ENCODE peak calls at places on chromosomes 3 and 15, in six cellular contexts. L is CD8-positive, alpha-beta T cell; E is upper lobe of right lung; N is body of pancreas; Y is endothelial cell of umbilical vein; C is heart left ventricle. O is an unnamed sample. For H3K36me3, the result is how much of the 10 kb centered on the place peaks cover.

GRCh38 chr3:135805752-135806151 is 159.8 kb upstream of the PPP2R3A start:
- DNase-seq in C (no peak), E (no peak), N (no peak), Y (no peak), L (no peak), O (no peak)

GRCh38 chr3:177126015-177126773 is 71.1 kb downstream of the TBL1XR1 start:
- DNase-seq in N (no peak), C (no peak), Y (peak), E (no peak), L (no peak), O (no peak)

GRCh38 chr3:13301295-13301987 is 118.7 kb downstream of the NUP210 start:
- DNase-seq in E (no peak), N (peak), Y (no peak), C (no peak), L (no peak), O (no peak)

GRCh38 chr3:107753494-107753893 is 230.7 kb downstream of the BBX start:
- DNase-seq in E (no peak), Y (peak), L (no peak), N (peak), C (no peak), O (peak)

GRCh38 chr3:133843634-133844033 is 38.0 kb downstream of the SRPRB start:
- DNase-seq in N (no peak), Y (no peak), E (peak), L (no peak), C (peak), O (no peak)

GRCh38 chr3:57855281-57855680 is 99.2 kb downstream of the SLMAP start:
- DNase-seq in C (no peak), L (no peak), N (no peak), Y (no peak), E (no peak), O (no peak)

GRCh38 chr3:153087595-153088566 is 74.1 kb upstream of the RAP2B start:
- DNase-seq in L (no peak), E (no peak), C (peak), Y (no peak), N (no peak), O (no peak)

GRCh38 chr3:85567074-85567676 is 608.4 kb downstream of the CADM2 start:
- DNase-seq in L (no peak), C (no peak), E (no peak), N (peak), Y (peak), O (peak)

GRCh38 chr3:8629151-8630021 is 15.2 kb downstream of the SSUH2 start:
- DNase-seq in L (peak), E (peak), N (peak), Y (peak), C (no peak), O (peak)

GRCh38 chr15:37109952-37110630 is 9.7 kb upstream of the MEIS2 start:
- DNase-seq in E (no peak), Y (no peak), C (peak), L (no peak), N (no peak), O (no peak)

GRCh38 chr3:120102674-120103073 is 8.4 kb upstream of the GSK3B start:
- DNase-seq in N (peak), C (no peak), Y (no peak), L (no peak), E (no peak), O (no peak)

GRCh38 chr15:42152196-42152920 is 4.1 kb downstream of the PLA2G4F start:
- DNase-seq in N (no peak), E (peak), L (no peak), C (no peak), Y (no peak), O (peak)

GRCh38 chr3:22982981-22983582 is 220.0 kb upstream of the UBE2E2 start:
- DNase-seq in N (no peak), L (no peak), C (no peak), E (no peak), Y (no peak), O (no peak)

GRCh38 chr15:65245096-65245849 is 34.0 kb upstream of the CILP start:
- DNase-seq in L (no peak), N (peak), C (peak), E (no peak), Y (no peak), O (no peak)

GRCh38 chr3:87228316-87228715 is 1.2 kb downstream of the CHMP2B start:
- DNase-seq in N (no peak), L (no peak), C (no peak), E (no peak), Y (no peak), O (no peak)

GRCh38 chr15:50821476-50821875 is 56.0 kb upstream of the SPPL2A start:
- DNase-seq in E (no peak), N (no peak), C (no peak), Y (no peak), L (no peak), O (no peak)

GRCh38 chr3:113143353-113143752 is 68.0 kb upstream of the BOC start:
- DNase-seq in E (no peak), L (no peak), N (no peak), Y (no peak), C (no peak), O (no peak)

GRCh38 chr15:73947651-73948050 is 21.4 kb downstream of the LOXL1 start:
- DNase-seq in N (no peak), C (no peak), E (peak), Y (no peak), L (no peak), O (no peak)

GRCh38 chr15:84949845-84950569 is 31.6 kb upstream of the PDE8A start:
- DNase-seq in Y (no peak), L (no peak), E (no peak), N (no peak), C (no peak), O (no peak)

GRCh38 chr15:25170781-25171110 is 216.0 kb downstream of the SNRPN start:
- DNase-seq in E (peak), N (no peak), Y (no peak), C (peak), L (no peak), O (peak)

GRCh38 chr3:36957862-36958686 is 13.2 kb upstream of the TRANK1 start:
- DNase-seq in E (no peak), C (no peak), L (no peak), Y (peak), N (no peak), O (no peak)

GRCh38 chr3:99683465-99683864 is 45.1 kb downstream of the COL8A1 start:
- DNase-seq in L (no peak), E (no peak), Y (no peak), N (no peak), C (no peak), O (no peak)

GRCh38 chr3:99678023-99678422 is 39.6 kb downstream of the COL8A1 start:
- DNase-seq in N (peak), E (no peak), Y (peak), C (peak), L (no peak), O (no peak)

GRCh38 chr3:99681976-99682375 is 43.6 kb downstream of the COL8A1 start:
- DNase-seq in L (no peak), E (no peak), Y (no peak), N (no peak), C (no peak), O (no peak)

GRCh38 chr3:99681512-99681911 is 43.1 kb downstream of the COL8A1 start:
- DNase-seq in L (no peak), C (no peak), E (no peak), N (no peak), Y (no peak), O (no peak)

DNA sequence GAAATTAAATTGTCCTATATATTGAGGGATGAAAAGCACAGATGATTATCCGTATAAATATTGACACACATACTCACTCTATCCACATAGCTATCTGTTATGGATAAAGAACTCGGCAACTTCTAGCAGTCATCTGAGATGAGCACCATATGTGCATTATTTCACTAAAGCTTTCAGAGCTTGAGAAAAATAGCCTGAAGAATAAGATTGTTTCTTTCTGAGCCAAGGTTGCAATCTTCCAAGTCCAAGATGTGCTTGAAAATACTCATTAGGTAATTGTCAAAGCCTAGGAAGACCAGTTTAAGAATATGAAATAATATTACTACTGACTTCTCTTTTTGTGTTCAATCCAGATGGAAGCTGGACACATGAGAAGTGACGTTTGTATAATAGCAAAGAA is 40.5 kb downstream of the COL8A1 start:
- DNase-seq in L (no peak), C (no peak), Y (no peak), E (no peak), N (no peak), O (no peak)
- H3K36me3 ChIP-seq in L (under half), C (under half), Y (under half), E (under half), N (under half), O (under half)

GRCh38 chr3:143848707-143849106 is 439 bp upstream of the SLC9A9 start:
- DNase-seq in Y (no peak), E (no peak), L (no peak), C (no peak), N (no peak), O (no peak)
- H3K4me3 ChIP-seq in Y (no peak), E (peak), L (peak), C (peak), N (no peak), O (no peak)

GRCh38 chr15:34719883-34720148 is 35.0 kb downstream of the GJD2 start:
- DNase-seq in L (no peak), Y (no peak), E (no peak), N (no peak), C (no peak), O (no peak)

GRCh38 chr15:34721157-34721801 is 33.5 kb downstream of the GJD2 start:
- DNase-seq in L (no peak), Y (no peak), N (no peak), E (no peak), C (no peak), O (no peak)

GRCh38 chr15:34724486-34724885 is 30.3 kb downstream of the GJD2 start:
- DNase-seq in E (no peak), L (no peak), C (no peak), Y (no peak), N (no peak), O (no peak)

GRCh38 chr15:34719051-34719882 is 35.5 kb downstream of the GJD2 start:
- DNase-seq in E (no peak), L (no peak), Y (no peak), C (no peak), N (no peak), O (no peak)

GRCh38 chr15:34721802-34722795 is 32.7 kb downstream of the GJD2 start:
- DNase-seq in Y (peak), C (peak), N (peak), E (no peak), L (no peak), O (peak)
- TF ChIP-seq CTCF in Y (no peak), C (no peak), N (no peak), E (no peak), L (no peak), O (no peak)

DNA sequence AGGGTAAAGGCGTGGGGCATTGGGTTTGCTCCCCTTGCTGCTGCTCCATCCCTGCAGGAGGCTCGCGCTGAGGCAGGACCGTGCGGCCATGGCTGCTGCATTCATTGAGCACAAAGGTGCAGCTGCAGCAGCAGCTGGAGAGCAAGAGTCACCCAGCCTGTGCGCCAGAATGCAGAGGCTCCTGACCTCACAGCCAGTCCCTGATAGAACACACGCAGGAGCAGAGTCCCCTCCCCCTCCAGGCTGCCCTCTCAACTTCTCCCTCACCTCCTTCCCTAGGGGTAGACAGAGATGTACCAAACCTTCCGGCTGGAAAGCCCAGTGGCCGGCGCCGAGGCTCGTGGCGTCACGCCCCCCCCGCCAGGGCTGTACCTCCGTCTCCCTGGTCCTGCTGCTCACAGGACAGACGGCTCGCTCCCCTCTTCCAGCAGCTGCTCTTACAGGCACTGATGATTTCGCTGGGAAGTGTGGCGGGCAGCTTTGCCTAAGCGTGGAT is 47.0 kb downstream of the PGPEP1L start:
- DNase-seq in C (no peak), N (no peak), L (no peak), Y (no peak), E (no peak), O (no peak)
- H3K36me3 ChIP-seq in C (under half), N (under half), L (under half), Y (under half), E (under half), O (under half)

GRCh38 chr3:192514081-192514753 is 213.1 kb downstream of the FGF12 start:
- DNase-seq in E (peak), C (no peak), L (no peak), N (peak), Y (peak), O (no peak)

GRCh38 chr3:192516850-192517249 is 210.5 kb downstream of the FGF12 start:
- DNase-seq in E (no peak), L (no peak), N (no peak), C (no peak), Y (no peak), O (no peak)

GRCh38 chr3:192515661-192516040 is 211.7 kb downstream of the FGF12 start:
- DNase-seq in C (no peak), E (no peak), L (no peak), N (no peak), Y (no peak), O (no peak)

GRCh38 chr3:192514754-192515660 is 212.3 kb downstream of the FGF12 start:
- DNase-seq in E (peak), C (peak), L (no peak), N (peak), Y (no peak), O (no peak)
- H3K4me3 ChIP-seq in E (peak), C (peak), L (no peak), N (peak), Y (no peak), O (no peak)

GRCh38 chr3:186700267-186700666 is 16.9 kb upstream of the KNG1 start:
- DNase-seq in C (no peak), L (no peak), N (no peak), Y (no peak), E (no peak), O (no peak)

GRCh38 chr3:186708983-186709679 is 8.0 kb upstream of the KNG1 start:
- DNase-seq in E (no peak), Y (peak), N (no peak), L (no peak), C (no peak), O (no peak)

GRCh38 chr3:186705882-186706780 is 11.0 kb upstream of the KNG1 start:
- DNase-seq in N (no peak), L (peak), Y (peak), E (no peak), C (no peak), O (no peak)
- TF ChIP-seq CTCF in N (no peak), L (no peak), Y (no peak), E (no peak), C (no peak), O (no peak)

O was measured in Caco-2.